ENCODE peak calls at places on chromosomes 6 and 20, in nine cellular contexts. G, W, T, E, R, Y, S, X and F are unnamed samples.
A peak's percentile ranks its signal among the peaks of the same experiment; 100 is the strongest.

GRCh38 chr6:132797975-132798819 is at the start of gene SLC18B1:
- DNase-seq in S (peak; percentile 36), T (peak; percentile 84), W (peak; percentile 44), G (peak; percentile 83), R (peak; percentile 78), Y (peak; percentile 79), E (no peak), X (peak; percentile 60), F (peak; percentile 47)

GRCh38 chr6:126228001-126228791 is 111.7 kb upstream of the CENPW start:
- DNase-seq in G (no peak), R (no peak), S (no peak), E (no peak), W (no peak), X (no peak), Y (no peak), T (no peak), F (no peak)

GRCh38 chr20:35901678-35902544 is 52.4 kb downstream of the SCAND1 start:
- DNase-seq in X (no peak), W (peak; percentile 79), R (no peak), T (no peak), Y (no peak), G (no peak), S (peak; percentile 33), E (peak; percentile 73), F (no peak)

GRCh38 chr6:131885237-131885636 is 65.9 kb downstream of the CCN2 start:
- DNase-seq in Y (no peak), T (no peak), W (no peak), X (no peak), R (no peak), S (no peak), G (no peak), E (no peak), F (no peak)

GRCh38 chr20:16574656-16575355 is 1.6 kb upstream of the KIF16B start:
- DNase-seq in E (peak; percentile 26), R (peak; percentile 95), X (peak; percentile 92), G (peak; percentile 94), T (peak; percentile 96), S (peak; percentile 94), W (peak; percentile 87), Y (peak; percentile 96), F (peak; percentile 94)

GRCh38 chr6:41975276-41975675 is 33.7 kb upstream of the CCND3 start:
- DNase-seq in G (peak; percentile 13), T (no peak), E (no peak), W (no peak), Y (no peak), S (no peak), X (no peak), R (no peak), F (no peak)

GRCh38 chr20:63625771-63626423 is 1.0 kb downstream of the GMEB2 start:
- DNase-seq in G (no peak), T (peak; percentile 74), W (peak; percentile 32), X (no peak), R (peak; percentile 29), Y (no peak), S (peak; percentile 57), E (no peak), F (no peak)

GRCh38 chr6:105791569-105792318 is 294.4 kb upstream of the PRDM1 start:
- DNase-seq in G (no peak), S (no peak), Y (no peak), R (no peak), X (no peak), E (no peak), W (no peak), T (no peak), F (no peak)

GRCh38 chr6:45421700-45422540 is 44.2 kb upstream of the SUPT3H start:
- DNase-seq in S (peak; percentile 16), G (peak; percentile 77), E (no peak), X (peak; percentile 57), R (peak; percentile 81), Y (peak; percentile 79), W (peak; percentile 81), T (peak; percentile 78), F (peak; percentile 46)

GRCh38 chr6:45422541-45423110 is 44.9 kb upstream of the SUPT3H start:
- DNase-seq in G (peak; percentile 69), W (peak; percentile 76), T (peak; percentile 67), E (no peak), R (peak; percentile 78), Y (peak; percentile 64), S (no peak), X (peak; percentile 36), F (peak; percentile 35)

GRCh38 chr6:45419574-45420082 is 41.9 kb upstream of the SUPT3H start:
- DNase-seq in E (no peak), X (peak; percentile 66), R (peak; percentile 83), G (peak; percentile 80), T (peak; percentile 77), Y (peak; percentile 67), W (peak; percentile 72), S (peak; percentile 42), F (peak; percentile 40)

GRCh38 chr6:45420083-45420908 is 42.6 kb upstream of the SUPT3H start:
- DNase-seq in T (peak; percentile 56), E (no peak), G (peak; percentile 53), Y (no peak), R (no peak), W (peak; percentile 79), S (no peak), X (no peak), F (no peak)

DNA sequence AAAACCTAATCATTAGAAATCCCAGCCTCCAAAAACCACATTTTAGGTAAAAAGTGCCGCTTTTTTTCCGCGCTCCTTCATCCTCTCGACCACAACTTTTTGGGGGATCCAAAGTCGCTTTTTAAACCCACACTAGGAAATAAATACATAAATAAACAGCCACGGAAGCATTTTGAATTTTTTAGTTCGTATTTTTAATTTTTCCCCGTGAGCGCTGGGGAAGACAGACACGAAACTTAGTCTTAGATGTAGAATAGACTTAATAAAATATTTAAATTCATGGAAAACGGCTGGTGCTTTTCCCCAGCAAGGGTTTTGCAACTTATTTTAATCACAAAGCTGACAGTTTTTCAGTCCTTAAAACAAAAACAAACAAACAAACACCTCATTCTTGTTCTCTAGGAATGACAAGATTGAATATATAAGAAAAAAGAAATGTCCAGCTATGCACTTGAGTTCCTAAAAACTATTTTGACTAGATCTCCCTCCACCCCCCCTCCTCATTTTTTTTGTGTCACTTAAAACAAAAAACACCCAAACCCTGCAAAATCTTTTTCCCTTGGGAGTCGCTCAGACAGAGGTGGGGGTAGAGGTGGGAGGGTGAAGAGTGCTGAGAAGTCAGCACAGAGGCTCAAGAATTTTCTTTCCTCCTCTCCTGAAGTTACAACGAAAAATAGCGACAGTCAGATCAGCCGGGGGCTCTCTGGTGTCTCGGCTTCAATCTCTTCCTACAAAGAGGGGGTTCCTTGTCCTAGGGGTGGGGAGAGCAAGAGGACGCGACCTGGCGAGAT is 43.4 kb upstream of the SUPT3H start:
- DNase-seq in E (no peak), S (no peak), G (no peak), Y (no peak), W (peak; percentile 56), R (no peak), T (no peak), X (no peak), F (no peak)
- H3K27me3 ChIP-seq in E (no peaks in the 10 kb centered on the region), S (peaks cover 62% of the 10 kb centered on the region), G (peaks cover 44% of the 10 kb centered on the region), Y (peaks cover 81% of the 10 kb centered on the region), W (peaks cover 93% of the 10 kb centered on the region), R (peaks cover 57% of the 10 kb centered on the region), T (no peaks in the 10 kb centered on the region), X (peaks cover 49% of the 10 kb centered on the region), F (peaks cover 30% of the 10 kb centered on the region)

GRCh38 chr6:98838027-98838426 is 3.7 kb downstream of the POU3F2 start:
- DNase-seq in G (no peak), E (no peak), T (no peak), W (no peak), R (no peak), Y (no peak), X (no peak), S (no peak), F (no peak)
- H3K27me3 ChIP-seq in G (peaks cover 65% of the 10 kb centered on the region), E (peaks cover 39% of the 10 kb centered on the region), T (peaks cover 8% of the 10 kb centered on the region), W (peaks cover 92% of the 10 kb centered on the region), R (peaks cover 98% of the 10 kb centered on the region), Y (peaks cover 98% of the 10 kb centered on the region), X (peaks cover 99% of the 10 kb centered on the region), S (peaks cover 74% of the 10 kb centered on the region), F (peaks cover 100% of the 10 kb centered on the region)

GRCh38 chr6:110491644-110492317 is 15.4 kb upstream of the SLC22A16 start:
- DNase-seq in X (no peak), S (no peak), G (no peak), Y (no peak), E (no peak), W (peak; percentile 68), R (no peak), T (no peak), F (no peak)

GRCh38 chr6:110492584-110492983 is 16.2 kb upstream of the SLC22A16 start:
- DNase-seq in E (no peak), X (no peak), S (no peak), G (no peak), W (peak; percentile 22), R (no peak), Y (no peak), T (no peak), F (no peak)

GRCh38 chr6:110495949-110496348 is 19.5 kb upstream of the SLC22A16 start:
- DNase-seq in X (no peak), R (no peak), W (peak; percentile 27), G (no peak), T (no peak), Y (no peak), E (no peak), S (no peak), F (no peak)

GRCh38 chr6:110491299-110491643 is 14.9 kb upstream of the SLC22A16 start:
- DNase-seq in S (no peak), R (no peak), X (no peak), Y (no peak), W (no peak), E (no peak), T (no peak), G (no peak), F (no peak)

DNA sequence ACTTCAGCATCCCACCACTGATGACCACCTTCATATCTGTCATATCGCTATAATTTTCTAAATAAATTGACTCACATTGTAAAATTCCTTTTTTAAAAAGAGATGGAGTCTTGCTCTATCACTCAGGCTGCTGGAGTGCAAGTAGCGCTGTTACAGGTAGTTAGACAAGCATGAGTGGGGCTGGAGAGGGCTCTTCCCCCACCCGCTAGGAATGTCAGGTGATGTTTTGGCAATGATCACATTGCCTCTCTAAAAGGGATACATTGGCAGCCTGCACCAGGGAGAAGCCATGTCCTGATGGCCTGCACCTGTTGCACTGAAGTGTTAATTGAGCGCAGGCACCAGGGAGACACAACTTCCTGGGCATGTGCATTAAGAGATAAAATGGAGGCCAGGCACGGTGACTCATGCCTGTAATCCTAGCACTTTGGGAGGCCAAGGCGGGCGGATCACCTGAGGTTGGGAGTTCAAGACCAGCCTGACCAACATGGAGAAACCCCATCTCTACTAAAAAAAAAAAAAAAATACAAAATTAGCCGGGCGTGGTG is 16.9 kb upstream of the SLC22A16 start:
- DNase-seq in R (no peak), X (no peak), E (no peak), T (no peak), W (no peak), S (no peak), Y (no peak), G (no peak), F (no peak)
- H3K27me3 ChIP-seq in R (no peaks in the 10 kb centered on the region), X (no peaks in the 10 kb centered on the region), E (peaks cover 6% of the 10 kb centered on the region), T (no peaks in the 10 kb centered on the region), W (no peaks in the 10 kb centered on the region), S (peaks cover 4% of the 10 kb centered on the region), Y (no peaks in the 10 kb centered on the region), G (no peaks in the 10 kb centered on the region), F (no peaks in the 10 kb centered on the region)

GRCh38 chr6:27091661-27092315 is 155.7 kb upstream of the PRSS16 start:
- DNase-seq in Y (no peak), W (peak; percentile 91), G (no peak), S (peak; percentile 66), X (no peak), E (peak; percentile 51), R (no peak), T (no peak), F (no peak)

GRCh38 chr6:27088068-27088467 is 159.4 kb upstream of the PRSS16 start:
- DNase-seq in Y (no peak), S (no peak), W (no peak), E (no peak), R (no peak), T (no peak), G (no peak), X (no peak), F (no peak)

GRCh38 chr6:27095914-27096313 is 151.6 kb upstream of the PRSS16 start:
- DNase-seq in G (no peak), W (no peak), S (no peak), E (no peak), X (no peak), Y (no peak), T (no peak), R (no peak), F (no peak)

GRCh38 chr6:27096834-27097511 is 150.5 kb upstream of the PRSS16 start:
- DNase-seq in S (no peak), E (no peak), Y (peak; percentile 51), G (peak; percentile 76), W (peak; percentile 70), T (no peak), R (peak; percentile 70), X (peak; percentile 39), F (peak; percentile 15)

GRCh38 chr6:27092316-27092692 is 155.2 kb upstream of the PRSS16 start:
- DNase-seq in E (no peak), G (no peak), W (no peak), Y (no peak), T (no peak), X (no peak), S (no peak), R (no peak), F (no peak)
- H3K27me3 ChIP-seq in E (no peaks in the 10 kb centered on the region), G (peaks cover 36% of the 10 kb centered on the region), W (peaks cover 34% of the 10 kb centered on the region), Y (peaks cover 61% of the 10 kb centered on the region), T (peaks cover 4% of the 10 kb centered on the region), X (peaks cover 47% of the 10 kb centered on the region), S (peaks cover 16% of the 10 kb centered on the region), R (peaks cover 80% of the 10 kb centered on the region), F (peaks cover 53% of the 10 kb centered on the region)